ENCODE peak calls at places on chromosomes 7 and 10, in nine cellular contexts. A is GM12865, F is fibroblast of lung, S is heart left ventricle, W is endothelial cell of umbilical vein, K is Panc1, I is ovary, J is PC-9, B is fibroblast of the aortic adventitia. G is an unnamed sample.

GRCh38 chr10:69376662-69377061 is 40.1 kb downstream of the TACR2 start:
- DNase-seq in A (no peak), F (no peak), S (peak; percentile 43), W (no peak), K (no peak), I (no peak), J (no peak), B (no peak), G (no peak)

GRCh38 chr7:3092468-3092867 is 48.8 kb upstream of the CARD11 start:
- DNase-seq in A (peak; percentile 83), F (no peak), S (peak; percentile 76), W (no peak), K (no peak), I (no peak), J (no peak), B (no peak), G (no peak)

GRCh38 chr10:121800146-121800545 is 127.7 kb downstream of the ATE1 start:
- DNase-seq in A (no peak), F (no peak), S (no peak), W (no peak), K (no peak), I (no peak), J (no peak), B (peak; percentile 62), G (no peak)

GRCh38 chr7:108600399-108600798 is 30.7 kb downstream of the DNAJB9 start:
- DNase-seq in A (no peak), F (no peak), S (no peak), W (no peak), K (no peak), I (no peak), J (no peak), B (no peak), G (peak; percentile 54)

GRCh38 chr7:26278769-26279168 is 12.9 kb upstream of the SNX10 start:
- DNase-seq in A (peak; percentile 33), F (peak; percentile 2), S (no peak), W (no peak), K (no peak), I (no peak), J (no peak), B (peak; percentile 2), G (no peak)

GRCh38 chr7:23123007-23123406 is 17.4 kb downstream of the KLHL7 start:
- DNase-seq in A (no peak), F (no peak), S (no peak), W (no peak), K (no peak), I (no peak), J (no peak), B (no peak), G (no peak)

GRCh38 chr7:39577229-39577874 is 11.1 kb downstream of the YAE1 start:
- DNase-seq in A (no peak), F (no peak), S (no peak), W (no peak), K (no peak), I (no peak), J (no peak), B (no peak), G (no peak)

GRCh38 chr10:99785646-99786045 is 3.2 kb downstream of the ABCC2 start:
- DNase-seq in A (no peak), F (no peak), S (no peak), W (no peak), K (no peak), I (no peak), J (peak; percentile 44), B (no peak), G (no peak)

GRCh38 chr10:91782539-91782938 is 15.7 kb upstream of the TNKS2 start:
- DNase-seq in A (no peak), F (no peak), S (no peak), W (no peak), K (no peak), I (no peak), J (no peak), B (no peak), G (no peak)

GRCh38 chr7:926061-927030 is 28.1 kb downstream of the ADAP1 start:
- DNase-seq in A (no peak), F (no peak), S (peak; percentile 65), W (no peak), K (no peak), I (no peak), J (no peak), B (no peak), G (no peak)
- H3K4me3 ChIP-seq in A (no peak overlapping the region), F (no peak overlapping the region), S (no peak overlapping the region), W (no peak overlapping the region), K (no peak overlapping the region), I (no peak overlapping the region), J (no peak overlapping the region), B (no peak overlapping the region), G (no peak overlapping the region)

DNA sequence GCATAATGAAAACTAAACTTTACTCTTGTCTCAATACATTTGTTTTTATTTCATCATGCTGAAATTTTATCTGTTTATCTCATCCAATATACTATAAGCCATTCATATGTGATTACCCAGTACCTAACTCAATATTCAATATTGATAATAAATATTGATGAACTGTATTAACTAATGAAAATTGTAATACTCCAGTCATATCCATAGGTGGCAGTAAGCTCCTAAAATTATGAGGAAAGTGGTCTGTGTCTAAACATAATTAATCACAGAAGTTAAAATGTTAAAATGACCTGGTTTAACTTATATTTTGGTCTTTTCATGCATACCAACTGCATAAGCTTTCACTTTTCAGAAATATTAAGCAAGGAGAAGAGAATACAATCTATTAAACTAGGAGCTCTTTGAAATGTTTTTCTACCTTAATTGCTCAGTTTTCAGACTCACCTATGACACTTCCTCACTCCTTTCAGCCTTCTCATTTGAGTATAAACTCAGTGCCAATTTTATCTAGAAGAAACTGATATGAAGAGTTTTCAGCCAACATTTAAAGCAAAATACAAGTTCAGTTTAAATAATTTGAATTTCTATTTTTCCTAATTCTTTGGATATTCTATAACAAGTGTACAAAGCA is 30.5 kb upstream of the VWDE start:
- DNase-seq in A (no peak), F (no peak), S (no peak), W (peak; percentile 6), K (no peak), I (no peak), J (no peak), B (no peak), G (no peak)
- TF ChIP-seq CTCF in A (peak; percentile 28), F (no peak), S (peak; percentile 41), W (no peak), K (peak; percentile 68), I (no peak), J (peak; percentile 84), B (peak; percentile 36), G (peak; percentile 47)

GRCh38 chr7:126768836-126769235 is 483.9 kb downstream of the GRM8 start:
- DNase-seq in A (no peak), F (no peak), S (no peak), W (no peak), K (no peak), I (no peak), J (no peak), B (no peak), G (no peak)
- H3K4me3 ChIP-seq in A (no peak overlapping the region), F (no peak overlapping the region), S (no peak overlapping the region), W (no peak overlapping the region), K (no peak overlapping the region), I (no peak overlapping the region), J (no peak overlapping the region), B (no peak overlapping the region), G (no peak overlapping the region)

GRCh38 chr10:52437205-52437646 is 123.1 kb downstream of the DKK1 start:
- DNase-seq in A (peak; percentile 21), F (no peak), S (no peak), W (no peak), K (no peak), I (no peak), J (no peak), B (no peak), G (no peak)

GRCh38 chr10:52443419-52444388 is 129.6 kb downstream of the DKK1 start:
- DNase-seq in A (no peak), F (peak; percentile 93), S (no peak), W (peak; percentile 85), K (peak; percentile 86), I (no peak), J (no peak), B (peak; percentile 97), G (peak; percentile 58)

GRCh38 chr10:52438119-52438518 is 124.0 kb downstream of the DKK1 start:
- DNase-seq in A (no peak), F (no peak), S (no peak), W (no peak), K (no peak), I (no peak), J (no peak), B (no peak), G (no peak)

GRCh38 chr10:52442576-52442975 is 128.5 kb downstream of the DKK1 start:
- DNase-seq in A (no peak), F (peak; percentile 68), S (no peak), W (peak; percentile 38), K (peak; percentile 43), I (no peak), J (no peak), B (peak; percentile 76), G (no peak)

GRCh38 chr10:52440612-52441285 is 126.7 kb downstream of the DKK1 start:
- DNase-seq in A (no peak), F (no peak), S (no peak), W (peak; percentile 3), K (no peak), I (no peak), J (no peak), B (no peak), G (no peak)
- TF ChIP-seq CTCF in A (no peak), F (peak; percentile 12), S (no peak), W (no peak), K (no peak), I (no peak), J (no peak), B (no peak), G (no peak)

DNA sequence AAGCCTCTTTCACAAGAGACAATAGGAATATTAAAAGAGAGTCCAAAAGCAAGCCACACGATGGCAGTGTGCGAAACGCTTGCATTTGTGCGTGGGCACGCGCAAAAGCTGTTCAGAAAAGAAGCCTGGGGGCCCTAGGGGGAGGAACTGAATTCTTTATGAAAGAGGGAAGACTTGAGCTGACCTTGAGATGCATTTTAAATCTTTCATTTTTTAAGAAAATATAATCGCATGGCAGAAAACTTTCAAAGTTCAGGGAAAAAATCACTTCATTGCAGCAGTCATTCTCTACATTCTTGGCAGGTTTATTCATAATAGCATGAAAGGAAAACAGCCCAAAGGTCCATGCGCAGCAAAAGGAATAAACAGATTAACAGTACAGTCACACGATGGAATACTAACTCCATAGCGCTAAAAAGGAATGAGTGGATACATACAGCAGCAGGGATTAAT is 206.5 kb upstream of the PRKCQ start:
- DNase-seq in A (no peak), F (peak; percentile 61), S (no peak), W (peak; percentile 76), K (no peak), I (peak; percentile 35), J (no peak), B (peak; percentile 68), G (no peak)
- H3K4me3 ChIP-seq in A (no peak overlapping the region), F (peak overlapping the region; percentile 38), S (no peak overlapping the region), W (no peak overlapping the region), K (no peak overlapping the region), I (no peak overlapping the region), J (no peak overlapping the region), B (peak overlapping the region; percentile 14), G (no peak overlapping the region)

GRCh38 chr7:151172273-151173141 is 5.0 kb upstream of the GBX1 start:
- DNase-seq in A (peak; percentile 78), F (peak; percentile 46), S (peak; percentile 90), W (peak; percentile 76), K (peak; percentile 54), I (peak; percentile 86), J (peak; percentile 82), B (peak; percentile 58), G (no peak)
- TF ChIP-seq CTCF in A (peak; percentile 100), F (peak; percentile 100), S (peak; percentile 100), W (peak; percentile 100), K (peak; percentile 100), I (peak; percentile 98), J (peak; percentile 100), B (peak; percentile 100), G (peak; percentile 100)

G was measured in LNCaP clone FGC.